ENCODE peak calls at places on chromosomes 16 and 17, in six cellular contexts. F is astrocyte; R is upper lobe of right lung; J is colonic mucosa; Z is CD8-positive, alpha-beta T cell; K is stomach. P is an unnamed sample.
A peak's percentile ranks its signal among the peaks of the same experiment; 100 is the strongest.

GRCh38 chr17:559699-560378 is 154.8 kb downstream of the VPS53 start:
- DNase-seq in J (no peak), F (peak; percentile 91), R (no peak), Z (no peak), K (no peak), P (peak; percentile 80)

GRCh38 chr17:35030780-35031179 is 32.7 kb downstream of the RFFL start:
- DNase-seq in K (no peak), R (no peak), Z (no peak), J (no peak), F (no peak), P (no peak)

GRCh38 chr17:63222655-63223054 is 223.5 kb downstream of the CYB561 start:
- DNase-seq in R (no peak), Z (no peak), F (peak; percentile 8), J (no peak), K (no peak), P (peak; percentile 10)

GRCh38 chr16:2936436-2937011 is 24.8 kb downstream of the FLYWCH1 start:
- DNase-seq in J (no peak), K (no peak), Z (no peak), R (no peak), F (no peak), P (no peak)

GRCh38 chr17:32746698-32747097 is 130.2 kb downstream of the MYO1D start:
- DNase-seq in K (no peak), J (no peak), Z (no peak), R (no peak), F (no peak), P (peak; percentile 33)

GRCh38 chr17:13869301-13869700 is 200.0 kb upstream of the COX10 start:
- DNase-seq in R (no peak), Z (no peak), K (no peak), J (no peak), F (peak; percentile 39), P (peak; percentile 8)

GRCh38 chr16:23501291-23501690 is 9.0 kb downstream of the GGA2 start:
- DNase-seq in K (peak; percentile 48), J (no peak), F (no peak), Z (no peak), R (no peak), P (no peak)

GRCh38 chr16:27313422-27314160 is at the start of gene IL4R:
- DNase-seq in F (peak; percentile 69), R (peak; percentile 95), Z (peak; percentile 79), K (peak; percentile 77), J (peak; percentile 80), P (peak; percentile 80)

GRCh38 chr16:2194852-2195315 is 1.5 kb downstream of the CASKIN1 start:
- DNase-seq in R (no peak), Z (peak; percentile 70), J (peak; percentile 59), F (no peak), K (peak; percentile 74), P (peak; percentile 12)

GRCh38 chr17:67374329-67375053 is 2.6 kb upstream of the PITPNC1 start:
- DNase-seq in K (peak; percentile 92), Z (peak; percentile 92), F (peak; percentile 74), J (peak; percentile 88), R (peak; percentile 93), P (peak; percentile 86)

GRCh38 chr17:79707931-79708891 is 22.5 kb upstream of the ENPP7 start:
- DNase-seq in Z (peak; percentile 76), K (peak; percentile 56), R (no peak), F (no peak), J (peak; percentile 49), P (peak; percentile 10)

GRCh38 chr17:68200689-68201424 is 47.0 kb upstream of the AMZ2 start:
- DNase-seq in R (peak; percentile 87), J (peak; percentile 78), K (peak; percentile 80), F (peak; percentile 34), Z (peak; percentile 89), P (peak; percentile 54)

GRCh38 chr17:208429-208828 is 27.0 kb upstream of the DOC2B start:
- DNase-seq in F (no peak), K (no peak), R (no peak), Z (no peak), J (peak; percentile 43), P (no peak)

DNA sequence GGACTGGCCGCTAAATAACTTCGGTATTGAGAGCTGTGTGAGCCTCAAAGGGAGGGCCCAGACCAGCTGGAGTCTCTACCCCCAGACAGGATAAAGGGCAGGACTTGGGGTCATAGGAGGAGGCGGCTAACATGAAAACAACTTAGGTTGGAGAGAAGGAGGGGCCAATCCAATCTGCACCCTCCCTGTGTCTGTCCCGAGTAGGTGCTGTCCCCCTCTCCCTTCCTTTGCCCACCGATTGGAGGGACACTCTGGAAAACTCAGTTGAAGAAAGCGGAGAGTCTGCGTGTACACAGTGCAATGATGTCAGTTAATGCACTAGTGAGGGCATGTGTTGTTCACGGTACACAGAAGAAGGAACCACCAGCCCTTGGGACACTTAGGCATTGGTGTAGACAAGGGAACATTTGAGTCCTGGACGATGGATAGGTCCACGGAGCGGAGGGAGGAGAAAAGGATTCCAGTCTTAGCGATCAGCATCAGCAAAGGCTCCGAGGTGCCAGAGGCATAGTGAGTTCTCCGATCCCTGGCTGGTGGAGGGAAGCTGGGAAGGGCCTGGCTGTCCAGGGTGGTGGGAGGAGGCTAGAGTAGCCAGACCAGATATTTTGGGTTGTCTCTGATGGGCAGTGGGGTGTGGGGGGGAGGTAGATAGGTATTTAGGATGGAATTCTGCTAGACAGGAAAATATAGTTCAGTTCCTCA is 761 bp downstream of the NOL3 start:
- DNase-seq in F (no peak), J (peak; percentile 32), R (no peak), K (no peak), Z (no peak), P (no peak)
- H3K27ac ChIP-seq in F (peak overlapping the region; percentile 8), J (peak overlapping the region; percentile 38), R (peak overlapping the region; percentile 93), K (peak overlapping the region; percentile 86), Z (no peak overlapping the region), P (peak overlapping the region; percentile 45)

GRCh38 chr16:30179931-30180330 is 3.5 kb upstream of the CORO1A start:
- DNase-seq in J (no peak), Z (no peak), R (no peak), F (no peak), K (no peak), P (no peak)
- H3K4me3 ChIP-seq in J (no peak overlapping the region), Z (no peak overlapping the region), R (no peak overlapping the region), F (no peak overlapping the region), K (no peak overlapping the region), P (no peak overlapping the region)

DNA sequence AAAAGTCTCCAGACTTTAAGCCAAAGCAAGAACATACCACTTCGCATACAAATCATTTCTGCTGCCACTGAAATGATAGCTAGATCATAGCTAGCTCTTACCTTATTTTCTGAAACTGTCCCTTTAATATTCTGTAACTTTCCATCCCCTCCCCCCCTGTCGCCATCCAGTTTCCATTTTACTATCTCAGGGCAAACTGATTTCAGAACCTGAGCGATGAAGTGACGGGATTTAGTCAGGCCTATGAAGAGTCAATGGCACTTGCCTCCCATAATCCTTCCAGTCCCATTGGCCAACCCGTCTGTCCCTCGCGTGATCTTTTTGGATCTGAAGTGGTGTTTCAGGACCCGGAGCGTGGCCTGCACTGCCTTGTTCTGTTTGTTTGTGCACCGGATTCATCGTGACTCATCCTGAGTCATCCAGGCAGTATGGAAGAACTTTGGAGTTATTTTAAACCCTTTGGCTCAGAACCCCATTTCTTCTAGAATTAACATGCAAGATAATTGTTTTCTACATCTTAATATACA is 199.8 kb upstream of the CHMP6 start:
- DNase-seq in J (peak; percentile 60), Z (no peak), K (peak; percentile 41), F (peak; percentile 94), R (no peak), P (peak; percentile 99)
- H3K27ac ChIP-seq in J (peak overlapping the region; percentile 62), Z (peak overlapping the region; percentile 13), K (peak overlapping the region; percentile 54), F (peak overlapping the region; percentile 97), R (peak overlapping the region; percentile 58), P (peak overlapping the region; percentile 97)

GRCh38 chr16:87459833-87460232 is 33.0 kb downstream of the ZCCHC14 start:
- DNase-seq in R (peak; percentile 44), J (no peak), Z (no peak), F (no peak), K (no peak), P (no peak)

GRCh38 chr16:87459027-87459426 is 33.8 kb downstream of the ZCCHC14 start:
- DNase-seq in Z (no peak), K (no peak), R (peak; percentile 30), F (no peak), J (no peak), P (no peak)

GRCh38 chr16:87458424-87458915 is 34.4 kb downstream of the ZCCHC14 start:
- DNase-seq in Z (no peak), R (peak; percentile 41), F (no peak), K (no peak), J (no peak), P (no peak)

GRCh38 chr16:87457051-87457611 is 35.7 kb downstream of the ZCCHC14 start:
- DNase-seq in R (peak; percentile 3), Z (no peak), K (no peak), F (peak; percentile 73), J (no peak), P (no peak)

GRCh38 chr16:87457724-87458423 is 35.0 kb downstream of the ZCCHC14 start:
- DNase-seq in J (no peak), K (no peak), R (peak; percentile 54), F (peak; percentile 99), Z (no peak), P (peak; percentile 91)
- H3K4me3 ChIP-seq in J (no peak overlapping the region), K (no peak overlapping the region), R (no peak overlapping the region), F (peak overlapping the region; percentile 24), Z (no peak overlapping the region), P (no peak overlapping the region)